ENCODE peak calls at places on chromosomes 4 and X, in six cellular contexts. Q, M, U, X, C and F are unnamed samples.

GRCh38 chr4:55635760-55636621 is at the start of gene NMU:
- DNase-seq in Q (peak; percentile 38), M (no peak), U (peak; percentile 72), X (peak; percentile 13), C (peak; percentile 57), F (peak; percentile 63)

GRCh38 chr4:171130126-171130801 is 682.9 kb upstream of the GALNTL6 start:
- DNase-seq in Q (no peak), M (no peak), U (no peak), X (peak; percentile 1), C (no peak), F (no peak)

GRCh38 chrX:102651242-102651967 is at the start of gene GPRASP1:
- DNase-seq in Q (peak; percentile 48), M (peak; percentile 45), U (peak; percentile 67), X (no peak), C (no peak), F (no peak)

GRCh38 chr4:7802093-7802726 is 137.5 kb downstream of the AFAP1 start:
- DNase-seq in Q (peak; percentile 83), M (peak; percentile 85), U (peak; percentile 87), X (peak; percentile 67), C (peak; percentile 84), F (peak; percentile 54)

GRCh38 chr4:10589808-10590207 is 94.8 kb downstream of the CLNK start:
- DNase-seq in Q (no peak), M (peak; percentile 7), U (no peak), X (no peak), C (no peak), F (no peak)

GRCh38 chr4:141464366-141464765 is 172.0 kb upstream of the IL15 start:
- DNase-seq in Q (no peak), M (no peak), U (no peak), X (no peak), C (no peak), F (no peak)

GRCh38 chr4:53924333-53925049 is 139.9 kb downstream of the CHIC2 start:
- DNase-seq in Q (no peak), M (no peak), U (no peak), X (no peak), C (no peak), F (no peak)

GRCh38 chr4:7422098-7422897 is 12.4 kb downstream of the PSAPL1 start:
- DNase-seq in Q (no peak), M (no peak), U (no peak), X (no peak), C (no peak), F (no peak)

GRCh38 chr4:186712690-186713089 is 11.0 kb downstream of the FAT1 start:
- DNase-seq in Q (no peak), M (no peak), U (no peak), X (no peak), C (no peak), F (no peak)